ENCODE peak calls at places on chromosomes 12 and 14, in nine cellular contexts. D is CD4-positive, alpha-beta T cell; U is stimulated activated CD4-positive, alpha-beta T cell treated with anti-CD3 and anti-CD28 coated beads, Interleukin-4, amount 100 ng/mL, for 4 hours; C is H4; Q is body of pancreas; J is transverse colon; L is AG09319; Y is hypothalamus; M is iris pigment epithelial cell. T is an unnamed sample.

GRCh38 chr12:18222699-18223098 is 38.6 kb upstream of the PIK3C2G start:
- DNase-seq in J (no peak), U (no peak), L (no peak), C (no peak), D (no peak), M (no peak), Q (no peak), Y (no peak), T (no peak)

GRCh38 chr12:8590842-8591545 is 21.7 kb downstream of the AICDA start:
- DNase-seq in Y (no peak), J (no peak), Q (no peak), U (no peak), D (no peak), M (no peak), L (no peak), C (peak), T (no peak)

GRCh38 chr14:22314183-22314820 is 274.7 kb downstream of the DAD1 start:
- DNase-seq in M (peak), C (peak), D (no peak), Q (peak), J (no peak), Y (no peak), U (no peak), L (no peak), T (no peak)

GRCh38 chr12:28222081-28222700 is 31.9 kb downstream of the CCDC91 start:
- DNase-seq in J (no peak), Y (no peak), C (no peak), Q (no peak), M (no peak), L (no peak), U (peak), D (peak), T (no peak)

GRCh38 chr12:67352682-67353081 is 83.5 kb downstream of the CAND1 start:
- DNase-seq in M (peak), Y (no peak), L (no peak), D (no peak), Q (no peak), C (no peak), U (no peak), J (no peak), T (no peak)

GRCh38 chr14:89755816-89756215 is 198.7 kb downstream of the EFCAB11 start:
- DNase-seq in M (no peak), J (no peak), U (no peak), L (no peak), C (no peak), Q (peak), Y (no peak), D (no peak), T (no peak)

GRCh38 chr14:92726135-92726932 is 22.1 kb downstream of the LGMN start:
- DNase-seq in L (peak), M (peak), Q (peak), C (peak), D (peak), Y (no peak), U (no peak), J (peak), T (no peak)

GRCh38 chr12:27523642-27524488 is at the start of gene PPFIBP1:
- DNase-seq in C (peak), L (peak), J (peak), M (peak), Y (peak), U (peak), D (peak), Q (peak), T (peak)

GRCh38 chr12:120544691-120545090 is 10.5 kb downstream of the RNF10 start:
- DNase-seq in L (no peak), D (no peak), Y (no peak), M (no peak), J (no peak), C (no peak), Q (no peak), U (no peak), T (no peak)

GRCh38 chr12:124236651-124237050 is 58.2 kb upstream of the RFLNA start:
- DNase-seq in L (no peak), J (peak), C (peak), Y (no peak), D (no peak), M (peak), Q (no peak), U (no peak), T (no peak)

GRCh38 chr12:8033153-8034044 is 883 bp downstream of the FOXJ2 start:
- DNase-seq in L (no peak), Y (no peak), D (peak), C (peak), M (peak), Q (peak), U (peak), J (peak), T (peak)

GRCh38 chr14:54127526-54127925 is 170.9 kb upstream of the BMP4 start:
- DNase-seq in Q (no peak), L (no peak), M (peak), C (no peak), U (no peak), D (no peak), Y (no peak), J (no peak), T (no peak)

GRCh38 chr12:42410345-42410744 is 84.4 kb downstream of the PPHLN1 start:
- DNase-seq in J (no peak), C (no peak), U (no peak), D (no peak), L (no peak), Q (no peak), Y (no peak), M (no peak), T (no peak)

GRCh38 chr12:71626098-71626497 is 37.5 kb downstream of the ZFC3H1 start:
- DNase-seq in D (no peak), C (no peak), L (no peak), Q (no peak), J (no peak), U (no peak), Y (no peak), M (no peak), T (no peak)

GRCh38 chr12:106459534-106459933 is 102.0 kb downstream of the POLR3B start:
- DNase-seq in J (no peak), C (no peak), M (no peak), U (no peak), L (no peak), Y (no peak), D (no peak), Q (no peak), T (no peak)

GRCh38 chr14:34628681-34629135 is 1.2 kb downstream of the SNX6 start:
- DNase-seq in U (peak), Q (no peak), M (peak), J (peak), D (peak), L (no peak), C (no peak), Y (no peak), T (no peak)

GRCh38 chr14:96926006-96926405 is 128.8 kb downstream of the VRK1 start:
- DNase-seq in C (no peak), Q (no peak), Y (no peak), L (no peak), M (no peak), J (no peak), D (no peak), U (no peak), T (no peak)

GRCh38 chr14:29925106-29925722 is 2.4 kb downstream of the PRKD1 start:
- DNase-seq in J (no peak), M (peak), C (no peak), L (no peak), Y (no peak), U (no peak), Q (no peak), D (no peak), T (no peak)

GRCh38 chr14:103267226-103267625 is 66.8 kb upstream of the EIF5 start:
- DNase-seq in J (no peak), L (no peak), M (no peak), D (no peak), Y (no peak), U (no peak), Q (no peak), C (no peak), T (no peak)

GRCh38 chr12:41709463-41710285 is 435.0 kb downstream of the GXYLT1 start:
- DNase-seq in D (no peak), Y (no peak), Q (no peak), M (peak), C (peak), J (no peak), L (no peak), U (no peak), T (no peak)

GRCh38 chr12:52179396-52179973 is 12.3 kb downstream of the KRT80 start:
- DNase-seq in M (no peak), C (no peak), Q (no peak), L (no peak), U (no peak), D (no peak), Y (no peak), J (no peak), T (no peak)

GRCh38 chr12:80490329-80490728 is 46.3 kb downstream of the PTPRQ start:
- DNase-seq in L (no peak), J (no peak), U (no peak), C (no peak), Q (no peak), Y (no peak), D (no peak), M (peak), T (no peak)

GRCh38 chr12:86186449-86186848 is 69.7 kb downstream of the MGAT4C start:
- DNase-seq in U (no peak), C (no peak), Y (no peak), L (no peak), D (no peak), M (peak), Q (no peak), J (no peak), T (no peak)

T was measured in mesothelial cell of epicardium.